ENCODE peak calls at places on chromosomes 12 and 14, in five cellular contexts. F is Caco-2, W is right cardiac atrium, S is aorta, Z is Panc1. H is an unnamed sample.

GRCh38 chr12:118126119-118126757 is 9.7 kb upstream of the PEBP1 start:
- DNase-seq in F (no peak), W (peak; percentile 81), S (peak; percentile 52), Z (no peak), H (no peak)

GRCh38 chr14:24876996-24877395 is 173.0 kb downstream of the STXBP6 start:
- DNase-seq in F (no peak), W (no peak), S (no peak), Z (no peak), H (no peak)

GRCh38 chr14:68975667-68976066 is 3.4 kb downstream of the ACTN1 start:
- DNase-seq in F (no peak), W (peak; percentile 77), S (peak; percentile 78), Z (no peak), H (no peak)

GRCh38 chr14:37579250-37579649 is 15.8 kb downstream of the FOXA1 start:
- DNase-seq in F (no peak), W (no peak), S (no peak), Z (no peak), H (no peak)

GRCh38 chr12:80142640-80143039 is 43.3 kb downstream of the OTOGL start:
- DNase-seq in F (no peak), W (no peak), S (no peak), Z (no peak), H (no peak)

GRCh38 chr12:68454855-68455254 is 122.7 kb upstream of the MDM1 start:
- DNase-seq in F (no peak), W (no peak), S (no peak), Z (no peak), H (no peak)

GRCh38 chr12:3802721-3803120 is 49.8 kb upstream of the CRACR2A start:
- DNase-seq in F (no peak), W (no peak), S (no peak), Z (no peak), H (no peak)

GRCh38 chr12:99658950-99659349 is 11.4 kb downstream of the GARIN6 start:
- DNase-seq in F (no peak), W (no peak), S (no peak), Z (no peak), H (peak; percentile 5)

GRCh38 chr12:89414851-89415250 is 62.5 kb upstream of the DUSP6 start:
- DNase-seq in F (no peak), W (no peak), S (no peak), Z (no peak), H (no peak)

GRCh38 chr14:76752744-76753143 is 8.5 kb upstream of the VASH1 start:
- DNase-seq in F (no peak), W (peak; percentile 18), S (no peak), Z (no peak), H (no peak)

GRCh38 chr14:93894992-93895391 is 32.2 kb upstream of the FAM181A start:
- DNase-seq in F (no peak), W (no peak), S (no peak), Z (no peak), H (no peak)

GRCh38 chr14:64572721-64573508 is 23.2 kb downstream of the PPP1R36 start:
- DNase-seq in F (no peak), W (peak; percentile 65), S (no peak), Z (no peak), H (no peak)

GRCh38 chr12:107091989-107092641 is 1.2 kb downstream of the CRY1 start:
- DNase-seq in F (peak; percentile 76), W (no peak), S (no peak), Z (peak; percentile 86), H (peak; percentile 94)

GRCh38 chr12:92278378-92278828 is 132.8 kb upstream of the BTG1 start:
- DNase-seq in F (no peak), W (peak; percentile 46), S (no peak), Z (no peak), H (no peak)

GRCh38 chr12:5503774-5504173 is 71.9 kb downstream of the NTF3 start:
- DNase-seq in F (peak; percentile 78), W (no peak), S (no peak), Z (no peak), H (no peak)

GRCh38 chr12:53516758-53517455 is 9.6 kb upstream of the NPFF start:
- DNase-seq in F (no peak), W (no peak), S (no peak), Z (no peak), H (no peak)

GRCh38 chr14:55540847-55541773 is 38.9 kb upstream of the KTN1 start:
- DNase-seq in F (no peak), W (no peak), S (no peak), Z (no peak), H (no peak)

GRCh38 chr14:65356327-65356836 is 56.1 kb upstream of the FUT8 start:
- DNase-seq in F (peak; percentile 58), W (no peak), S (no peak), Z (no peak), H (no peak)

GRCh38 chr14:20812576-20812975 is 9.9 kb upstream of the RNASE1 start:
- DNase-seq in F (no peak), W (no peak), S (no peak), Z (no peak), H (no peak)

GRCh38 chr12:15590180-15590826 is 198.9 kb downstream of the EPS8 start:
- DNase-seq in F (peak; percentile 60), W (peak; percentile 60), S (no peak), Z (peak; percentile 53), H (peak; percentile 22)

GRCh38 chr12:109346920-109347319 is 780 bp upstream of the MYO1H start:
- DNase-seq in F (no peak), W (no peak), S (no peak), Z (no peak), H (no peak)

GRCh38 chr14:21987937-21988336 is 314.3 kb upstream of the OR4E1 start:
- DNase-seq in F (no peak), W (no peak), S (no peak), Z (no peak), H (no peak)

GRCh38 chr14:86675059-86675458 is 1145.1 kb downstream of the FLRT2 start:
- DNase-seq in F (no peak), W (no peak), S (no peak), Z (no peak), H (no peak)

GRCh38 chr14:95891742-95892141 is 15.1 kb downstream of the TUNAR start:
- DNase-seq in F (no peak), W (no peak), S (no peak), Z (peak; percentile 10), H (no peak)

GRCh38 chr12:112822056-112822455 is 30.5 kb downstream of the RPH3A start:
- DNase-seq in F (no peak), W (no peak), S (no peak), Z (no peak), H (no peak)

GRCh38 chr14:71070169-71070568 is 162.9 kb downstream of the PCNX1 start:
- DNase-seq in F (no peak), W (no peak), S (no peak), Z (no peak), H (no peak)

GRCh38 chr14:51096870-51097269 is 2.0 kb upstream of the TRIM9 start:
- DNase-seq in F (no peak), W (no peak), S (no peak), Z (no peak), H (no peak)

GRCh38 chr12:30826276-30826675 is 71.5 kb upstream of the CAPRIN2 start:
- DNase-seq in F (no peak), W (no peak), S (no peak), Z (no peak), H (no peak)

GRCh38 chr14:85948163-85948562 is 418.2 kb downstream of the FLRT2 start:
- DNase-seq in F (no peak), W (no peak), S (no peak), Z (no peak), H (no peak)

GRCh38 chr12:113080692-113081091 is 24.2 kb downstream of the DTX1 start:
- DNase-seq in F (no peak), W (peak; percentile 37), S (no peak), Z (no peak), H (no peak)

GRCh38 chr12:129959889-129960288 is 56.1 kb upstream of the TMEM132D start:
- DNase-seq in F (no peak), W (no peak), S (no peak), Z (no peak), H (no peak)
- H3K9me3 ChIP-seq in F (no peaks in the 10 kb centered on the region), W (no peaks in the 10 kb centered on the region), S (no peaks in the 10 kb centered on the region), Z (no peaks in the 10 kb centered on the region), H (no peaks in the 10 kb centered on the region)

DNA sequence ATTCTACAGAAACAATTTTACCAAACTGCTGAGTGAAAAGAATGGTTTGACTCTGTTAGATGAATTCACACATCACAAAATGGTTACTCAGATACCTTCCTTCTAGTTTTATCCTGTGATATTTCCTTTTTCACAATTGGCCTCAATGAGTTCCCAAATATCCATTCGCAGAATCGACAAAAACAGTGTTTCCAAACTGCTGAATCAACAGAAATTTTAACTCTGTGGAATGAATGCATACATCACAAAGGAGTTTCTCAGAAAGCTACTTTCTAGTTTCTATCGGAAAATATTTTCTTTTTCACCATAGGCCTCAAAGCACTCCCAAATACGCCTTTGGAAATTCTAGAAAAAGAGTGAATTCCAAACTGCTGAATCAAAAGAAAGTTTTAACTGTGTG is 525.0 kb downstream of the ALG10 start:
- DNase-seq in F (no peak), W (no peak), S (no peak), Z (no peak), H (no peak)
- H3K9me3 ChIP-seq in F (peaks cover 60% of the 10 kb centered on the region), W (no peaks in the 10 kb centered on the region), S (no peaks in the 10 kb centered on the region), Z (peaks cover 8% of the 10 kb centered on the region), H (no peaks in the 10 kb centered on the region)

DNA sequence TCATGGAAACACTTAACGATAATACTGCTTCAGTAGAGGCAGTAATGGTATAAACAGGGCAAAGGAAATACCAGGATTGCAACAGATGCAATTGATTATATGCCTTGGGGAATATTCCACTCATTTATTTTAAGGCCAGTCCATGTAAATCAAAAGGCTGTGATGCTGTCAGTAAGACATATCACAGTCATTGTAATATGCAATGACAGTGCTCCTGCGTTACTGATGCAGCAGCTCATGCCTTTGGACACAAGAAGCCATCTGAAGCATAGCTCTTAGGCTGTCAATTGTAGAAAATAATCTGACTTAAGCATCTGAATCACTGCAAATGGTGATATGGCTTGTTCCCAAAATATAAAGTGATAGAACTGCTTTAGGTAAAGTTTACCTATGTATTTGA is 674.8 kb downstream of the TMTC2 start:
- DNase-seq in F (no peak), W (no peak), S (no peak), Z (no peak), H (no peak)
- H3K9me3 ChIP-seq in F (no peaks in the 10 kb centered on the region), W (no peaks in the 10 kb centered on the region), S (peaks cover 1% of the 10 kb centered on the region), Z (peaks cover 2% of the 10 kb centered on the region), H (no peaks in the 10 kb centered on the region)

DNA sequence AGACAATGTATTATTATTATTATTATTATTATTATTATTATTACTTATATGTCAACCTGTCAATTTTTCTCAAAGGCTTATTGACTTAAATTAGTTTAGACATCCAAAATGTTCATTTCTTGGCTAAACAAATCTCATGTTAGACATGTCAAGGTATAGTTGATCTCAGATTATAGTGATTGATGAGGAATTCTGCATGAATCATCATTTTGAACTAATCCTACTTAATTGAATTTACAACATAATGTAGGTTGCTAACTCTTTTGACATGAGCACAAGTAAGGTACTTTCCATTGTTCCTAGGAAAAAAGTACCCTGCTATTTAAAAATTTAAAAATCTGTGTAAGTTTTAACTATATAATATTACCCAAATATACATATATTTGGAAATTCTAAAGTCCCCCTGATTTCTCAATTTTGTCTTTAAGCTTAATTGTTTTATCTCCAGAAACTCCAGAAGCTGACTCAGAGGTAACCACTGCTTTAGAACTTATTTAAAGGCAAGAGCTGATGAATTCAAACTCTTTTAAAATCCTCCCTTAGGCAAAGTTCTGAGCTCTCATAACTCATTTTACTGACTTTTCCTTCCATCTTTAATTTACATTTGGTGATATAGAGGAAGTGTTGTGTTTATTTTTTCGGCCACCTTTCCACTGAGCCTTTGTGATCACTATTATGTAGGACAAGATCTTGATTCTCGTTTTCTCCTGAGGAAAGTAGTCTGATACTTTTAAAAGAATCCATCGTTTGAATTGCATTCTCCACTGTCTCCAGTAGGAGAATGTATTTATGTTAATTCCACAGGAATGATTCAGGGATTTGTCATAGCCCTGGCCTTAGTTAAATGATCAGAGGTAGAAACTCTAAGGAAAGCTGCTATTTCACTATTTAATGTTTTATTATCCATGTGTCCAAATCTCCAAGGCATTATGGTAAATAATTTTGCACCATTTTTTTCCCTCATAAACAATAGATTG is 1304.5 kb downstream of the AACS start:
- DNase-seq in F (no peak), W (no peak), S (no peak), Z (no peak), H (peak; percentile 44)
- H3K9me3 ChIP-seq in F (no peaks in the 10 kb centered on the region), W (no peaks in the 10 kb centered on the region), S (no peaks in the 10 kb centered on the region), Z (no peaks in the 10 kb centered on the region), H (no peaks in the 10 kb centered on the region)